ENCODE peak calls at places on chromosomes 12 and 14, in six cellular contexts. Y is upper lobe of left lung, T is GM12878, B is Panc1, S is HCT116, X is GM23338. V is an unnamed sample.

GRCh38 chr12:52494100-52494499 is 1.0 kb upstream of the KRT6A start:
- ATAC-seq in Y (no peak), S (no peak), B (no peak), T (no peak), X (no peak), V (no peak)

GRCh38 chr12:118835911-118836310 is 145.4 kb upstream of the SRRM4 start:
- ATAC-seq in X (no peak), T (no peak), B (no peak), Y (no peak), S (no peak), V (no peak)

GRCh38 chr12:82069931-82070514 is 288.2 kb downstream of the CCDC59 start:
- ATAC-seq in S (no peak), T (no peak), Y (no peak), B (no peak), X (peak; percentile 67), V (no peak)

GRCh38 chr14:63878052-63878451 is 25.2 kb downstream of the SYNE2 start:
- ATAC-seq in B (no peak), S (no peak), X (no peak), T (no peak), Y (no peak), V (no peak)

GRCh38 chr12:60209933-60210332 is 614.1 kb downstream of the SLC16A7 start:
- ATAC-seq in S (no peak), B (no peak), Y (no peak), T (no peak), X (no peak), V (no peak)

GRCh38 chr12:91239497-91239896 is 56.9 kb upstream of the DCN start:
- ATAC-seq in X (no peak), T (no peak), S (no peak), B (no peak), Y (no peak), V (peak; percentile 75)

GRCh38 chr12:92908108-92908507 is 21.0 kb downstream of the EEA1 start:
- ATAC-seq in B (no peak), X (no peak), T (no peak), Y (no peak), S (no peak), V (no peak)

GRCh38 chr12:28331130-28331529 is 140.9 kb downstream of the CCDC91 start:
- ATAC-seq in Y (no peak), B (no peak), T (no peak), S (no peak), X (no peak), V (no peak)

GRCh38 chr12:2451497-2451896 is 343.3 kb upstream of the FKBP4 start:
- ATAC-seq in B (no peak), S (no peak), Y (no peak), X (peak; percentile 63), T (no peak), V (no peak)

GRCh38 chr14:50062438-50063039 is 53.8 kb downstream of the VCPKMT start:
- ATAC-seq in B (no peak), S (peak; percentile 75), T (peak; percentile 58), X (peak; percentile 27), Y (no peak), V (no peak)

GRCh38 chr14:80419339-80419738 is 208.0 kb upstream of the DIO2 start:
- ATAC-seq in T (no peak), S (no peak), B (no peak), X (no peak), Y (no peak), V (no peak)

GRCh38 chr14:96098309-96098998 is 59.3 kb downstream of the C14orf132 start:
- ATAC-seq in X (peak; percentile 73), Y (peak; percentile 31), B (peak; percentile 67), T (peak; percentile 68), S (peak; percentile 82), V (no peak)

GRCh38 chr12:75471928-75472865 is 8.4 kb upstream of the GLIPR1 start:
- ATAC-seq in Y (no peak), X (no peak), T (peak; percentile 55), B (no peak), S (no peak), V (no peak)

GRCh38 chr12:38374751-38375150 is 58.2 kb downstream of the ALG10B start:
- ATAC-seq in Y (no peak), S (no peak), T (no peak), X (no peak), B (no peak), V (no peak)

GRCh38 chr14:65332141-65332871 is 80.2 kb upstream of the FUT8 start:
- ATAC-seq in S (no peak), Y (no peak), X (no peak), T (peak; percentile 63), B (no peak), V (no peak)

GRCh38 chr14:64464695-64465094 is 604 bp upstream of the AKAP5 start:
- ATAC-seq in T (peak; percentile 4), S (peak; percentile 15), X (peak; percentile 32), B (peak; percentile 11), Y (no peak), V (no peak)

GRCh38 chr12:87231818-87232217 is 797.4 kb downstream of the C12orf50 start:
- ATAC-seq in X (no peak), B (no peak), Y (no peak), T (no peak), S (no peak), V (no peak)

GRCh38 chr12:30440826-30441602 is 254.7 kb downstream of the IPO8 start:
- ATAC-seq in X (peak; percentile 99), Y (no peak), S (peak; percentile 99), T (peak; percentile 44), B (peak; percentile 87), V (no peak)

GRCh38 chr12:65879878-65880277 is 55.6 kb downstream of the HMGA2 start:
- ATAC-seq in T (no peak), Y (no peak), S (peak; percentile 10), B (peak; percentile 69), X (no peak), V (no peak)

GRCh38 chr12:38555620-38556596 is 239.3 kb downstream of the ALG10B start:
- ATAC-seq in T (peak; percentile 52), X (no peak), Y (no peak), S (peak; percentile 64), B (no peak), V (no peak)

GRCh38 chr12:108793756-108794441 is 62.6 kb upstream of the CORO1C start:
- ATAC-seq in T (peak; percentile 29), S (peak; percentile 25), B (peak; percentile 60), X (peak; percentile 69), Y (no peak), V (peak; percentile 55)

GRCh38 chr12:69868695-69869094 is 43.7 kb downstream of the MYRFL start:
- ATAC-seq in X (no peak), Y (peak; percentile 30), T (no peak), B (no peak), S (no peak), V (no peak)

GRCh38 chr14:91953170-91953985 is 5.9 kb upstream of the FBLN5 start:
- ATAC-seq in S (no peak), X (no peak), Y (no peak), B (no peak), T (no peak), V (no peak)

GRCh38 chr12:101830391-101831325 is at the start of gene GNPTAB:
- ATAC-seq in B (peak; percentile 99), X (peak; percentile 84), S (peak; percentile 95), Y (peak; percentile 99), T (peak; percentile 89), V (peak; percentile 98)

GRCh38 chr14:58887931-58888330 is 250.2 kb downstream of the DACT1 start:
- ATAC-seq in T (no peak), B (no peak), S (no peak), X (no peak), Y (no peak), V (no peak)

GRCh38 chr14:68043752-68044151 is 224.2 kb downstream of the RAD51B start:
- ATAC-seq in B (no peak), X (no peak), Y (no peak), S (no peak), T (no peak), V (no peak)

GRCh38 chr12:42568952-42569916 is 20.3 kb downstream of the PRICKLE1 start:
- ATAC-seq in Y (no peak), S (peak; percentile 63), T (peak; percentile 85), B (peak; percentile 72), X (peak; percentile 34), V (no peak)

GRCh38 chr12:106223485-106224391 is 24.1 kb downstream of the CKAP4 start:
- ATAC-seq in Y (peak; percentile 89), S (peak; percentile 95), B (peak; percentile 93), T (peak; percentile 94), X (peak; percentile 93), V (peak; percentile 69)

GRCh38 chr14:71659165-71659564 is 273.1 kb upstream of the RGS6 start:
- ATAC-seq in B (peak; percentile 65), Y (no peak), X (no peak), S (no peak), T (peak; percentile 69), V (no peak)
- TF ChIP-seq POLR2AphosphoS5 in B (no peak), Y (no peak), X (no peak), S (no peak), T (no peak), V (no peak)

GRCh38 chr12:122123761-122124145 is 45.2 kb downstream of the MLXIP start:
- ATAC-seq in S (no peak), B (no peak), T (no peak), X (no peak), Y (no peak), V (peak; percentile 2)
- H3K4me1 ChIP-seq in S (peaks cover 12% of the 10 kb centered on the region), B (peaks cover 57% of the 10 kb centered on the region), T (no peaks in the 10 kb centered on the region), X (no peaks in the 10 kb centered on the region), Y (peaks cover 22% of the 10 kb centered on the region), V (peaks cover 21% of the 10 kb centered on the region)

DNA sequence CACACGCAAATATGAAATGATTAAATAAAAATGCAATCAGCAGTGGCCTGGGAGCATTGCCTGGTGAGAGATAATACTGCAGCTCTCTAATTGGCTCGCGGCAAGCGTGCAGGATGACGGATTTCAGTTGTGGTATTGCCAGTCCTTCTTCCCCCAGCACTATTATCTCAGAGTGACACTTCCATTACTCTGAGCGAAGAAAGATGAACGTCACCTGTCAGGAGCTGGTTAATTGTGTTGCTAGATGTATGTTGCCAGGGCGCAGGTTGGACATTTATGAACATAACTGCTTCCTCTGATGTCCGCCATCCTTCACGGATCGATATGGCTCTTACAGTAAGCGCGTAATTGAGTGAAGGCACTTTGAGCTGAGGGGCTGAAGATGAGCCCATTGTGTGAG is 374.9 kb downstream of the PDZRN4 start:
- ATAC-seq in S (no peak), X (no peak), B (no peak), Y (no peak), T (no peak), V (no peak)
- TF ChIP-seq POLR2AphosphoS5 in S (no peak), X (no peak), B (no peak), Y (no peak), T (no peak), V (no peak)

GRCh38 chr12:6387541-6387940 is 3.6 kb downstream of the LTBR start:
- ATAC-seq in X (no peak), Y (no peak), S (no peak), B (peak; percentile 31), T (no peak), V (no peak)

GRCh38 chr12:6392499-6392898 is 8.5 kb downstream of the LTBR start:
- ATAC-seq in B (no peak), T (no peak), Y (peak; percentile 77), S (no peak), X (no peak), V (peak; percentile 75)

GRCh38 chr12:6391013-6391412 is 7.1 kb downstream of the LTBR start:
- ATAC-seq in T (no peak), X (no peak), S (peak; percentile 15), Y (peak; percentile 7), B (no peak), V (no peak)

GRCh38 chr12:6393109-6393508 is 9.1 kb downstream of the LTBR start:
- ATAC-seq in B (no peak), X (no peak), T (no peak), S (no peak), Y (no peak), V (no peak)

GRCh38 chr12:6390084-6390799 is 6.3 kb downstream of the LTBR start:
- ATAC-seq in B (no peak), T (no peak), S (no peak), Y (no peak), X (no peak), V (no peak)
- H3K4me1 ChIP-seq in B (no peaks in the 10 kb centered on the region), T (no peaks in the 10 kb centered on the region), S (peaks cover 7% of the 10 kb centered on the region), Y (peaks cover 24% of the 10 kb centered on the region), X (peaks cover 3% of the 10 kb centered on the region), V (peaks cover 18% of the 10 kb centered on the region)

GRCh38 chr12:71671816-71672215 is 7.7 kb downstream of the THAP2 start:
- ATAC-seq in B (no peak), T (no peak), Y (no peak), X (no peak), S (no peak), V (no peak)
- TF ChIP-seq POLR2AphosphoS5 in B (no peak), T (no peak), Y (no peak), X (no peak), S (no peak), V (no peak)

V was measured in gastroesophageal sphincter.